ENCODE peak calls at places on chromosomes 12 and 14, in eight cellular contexts. J is MCF 10A, Z is endothelial cell, H is esophagus squamous epithelium, B is GM12865, A is bronchial epithelial cell, P is GM10248, S is fibroblast of mammary gland. Q is an unnamed sample.

GRCh38 chr12:116916122-116916521 is 5.4 kb downstream of the FBXW8 start:
- DNase-seq in S (peak; percentile 46), A (peak; percentile 92), P (no peak), J (peak; percentile 21), B (no peak), Z (no peak), H (no peak), Q (no peak)

GRCh38 chr14:34347683-34348082 is 114.4 kb downstream of the SPTSSA start:
- DNase-seq in J (no peak), H (no peak), B (peak; percentile 42), A (no peak), S (no peak), Z (no peak), P (peak; percentile 23), Q (peak; percentile 14)

GRCh38 chr12:69151254-69151751 is 88.1 kb upstream of the CPSF6 start:
- DNase-seq in S (peak; percentile 79), P (no peak), J (no peak), H (no peak), A (no peak), B (no peak), Z (no peak), Q (no peak)

GRCh38 chr12:121657305-121658008 is 12.0 kb downstream of the MORN3 start:
- DNase-seq in H (no peak), A (no peak), S (no peak), Z (no peak), P (no peak), B (no peak), J (no peak), Q (peak; percentile 36)

GRCh38 chr14:104968153-104968527 is 10.0 kb downstream of the AHNAK2 start:
- DNase-seq in B (no peak), P (no peak), Z (peak; percentile 58), A (peak; percentile 53), J (peak; percentile 79), H (no peak), S (peak; percentile 37), Q (no peak)

GRCh38 chr12:67943295-67943892 is 45.9 kb upstream of the IFNG-AS1 start:
- DNase-seq in P (peak; percentile 41), H (no peak), Z (peak; percentile 69), S (peak; percentile 78), B (peak; percentile 74), J (peak; percentile 78), A (peak; percentile 67), Q (peak; percentile 86)

GRCh38 chr12:82756303-82756702 is 69.6 kb downstream of the TMTC2 start:
- DNase-seq in A (no peak), P (no peak), B (no peak), J (no peak), Z (no peak), H (no peak), S (no peak), Q (no peak)

GRCh38 chr14:30547388-30548048 is 11.4 kb upstream of the G2E3 start:
- DNase-seq in Z (no peak), A (no peak), H (no peak), S (no peak), B (no peak), J (no peak), P (no peak), Q (no peak)

GRCh38 chr14:92565040-92565717 is 51.6 kb downstream of the RIN3 start:
- DNase-seq in S (no peak), A (peak; percentile 65), B (no peak), J (no peak), Z (no peak), P (no peak), H (no peak), Q (no peak)

GRCh38 chr12:105561981-105562726 is 231.7 kb downstream of the C12orf75 start:
- DNase-seq in Z (no peak), P (no peak), B (no peak), J (peak; percentile 78), S (peak; percentile 88), A (peak; percentile 86), H (no peak), Q (no peak)

GRCh38 chr12:56079729-56080555 is at the start of gene ERBB3:
- DNase-seq in A (peak; percentile 81), S (peak; percentile 78), Z (peak; percentile 28), H (no peak), J (peak; percentile 89), B (peak; percentile 18), P (peak; percentile 67), Q (peak; percentile 76)

GRCh38 chr12:23001487-23001886 is 376.5 kb downstream of the ETNK1 start:
- DNase-seq in J (no peak), Z (no peak), S (no peak), B (no peak), A (no peak), P (no peak), H (no peak), Q (no peak)

GRCh38 chr14:34496007-34496678 is 34.1 kb upstream of the SPTSSA start:
- DNase-seq in J (peak; percentile 35), H (no peak), A (no peak), P (no peak), B (no peak), S (no peak), Z (no peak), Q (no peak)

GRCh38 chr12:67085699-67086098 is 183.5 kb upstream of the CAND1 start:
- DNase-seq in Z (no peak), J (no peak), A (no peak), P (no peak), B (no peak), H (no peak), S (no peak), Q (no peak)

GRCh38 chr12:31991146-31991545 is 31.9 kb downstream of the RESF1 start:
- DNase-seq in J (no peak), P (no peak), B (no peak), H (no peak), S (no peak), A (no peak), Z (no peak), Q (no peak)

GRCh38 chr14:68694516-68695235 is 98.2 kb downstream of the ZFP36L1 start:
- DNase-seq in A (no peak), H (no peak), B (no peak), S (peak; percentile 89), P (no peak), Z (no peak), J (peak; percentile 82), Q (no peak)

GRCh38 chr14:69481815-69482568 is 2.5 kb upstream of the PLEKHD1 start:
- DNase-seq in A (no peak), B (peak; percentile 82), J (no peak), H (no peak), Z (no peak), S (no peak), P (peak; percentile 76), Q (no peak)

GRCh38 chr14:75306917-75307699 is 28.5 kb downstream of the FOS start:
- DNase-seq in S (peak; percentile 24), P (peak; percentile 63), B (peak; percentile 81), J (peak; percentile 57), A (peak; percentile 24), Z (no peak), H (no peak), Q (peak; percentile 61)

GRCh38 chr14:39558525-39558924 is 126.3 kb upstream of the FBXO33 start:
- DNase-seq in S (peak; percentile 4), B (no peak), P (no peak), H (no peak), Z (no peak), J (no peak), A (no peak), Q (no peak)

GRCh38 chr14:39555749-39556148 is 123.5 kb upstream of the FBXO33 start:
- DNase-seq in J (no peak), H (no peak), A (no peak), S (no peak), P (no peak), Z (no peak), B (no peak), Q (no peak)
- TF ChIP-seq CTCF in J (no peak), H (no peak), A (no peak), S (no peak), P (no peak), Z (no peak), B (no peak), Q (no peak)

GRCh38 chr12:114480309-114481199 is 74.6 kb upstream of the TBX5 start:
- DNase-seq in H (no peak), S (peak; percentile 45), J (peak; percentile 54), Z (no peak), A (no peak), B (no peak), P (no peak), Q (no peak)

GRCh38 chr12:114479831-114480230 is 73.9 kb upstream of the TBX5 start:
- DNase-seq in Z (no peak), A (peak; percentile 2), P (no peak), H (no peak), J (no peak), S (no peak), B (no peak), Q (no peak)

GRCh38 chr12:114478891-114479290 is 72.9 kb upstream of the TBX5 start:
- DNase-seq in S (no peak), Z (no peak), A (no peak), H (no peak), J (no peak), B (no peak), P (no peak), Q (no peak)

GRCh38 chr12:114473717-114474116 is 67.8 kb upstream of the TBX5 start:
- DNase-seq in A (no peak), B (no peak), P (no peak), H (no peak), Z (no peak), J (no peak), S (no peak), Q (no peak)

DNA sequence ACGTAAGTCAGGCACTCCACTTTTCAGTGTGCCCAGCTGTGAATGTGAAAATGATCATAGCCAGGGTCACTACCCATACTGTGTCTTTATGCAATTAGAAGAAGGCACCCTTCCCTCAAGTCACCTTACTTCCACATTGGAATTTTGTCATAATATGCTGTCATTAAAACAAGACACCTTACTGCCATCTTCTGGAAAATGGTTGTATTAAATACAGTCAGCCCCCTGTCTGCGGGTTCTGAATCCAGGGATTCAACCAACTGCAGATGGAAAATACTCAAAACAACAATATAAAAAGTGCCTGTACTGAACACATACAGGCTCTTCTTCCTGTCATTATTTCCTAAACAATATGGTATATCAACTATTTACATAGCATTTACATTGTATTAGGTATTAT is 70.2 kb upstream of the TBX5 start:
- DNase-seq in J (peak; percentile 36), A (peak; percentile 12), H (no peak), B (no peak), Z (no peak), S (peak; percentile 62), P (no peak), Q (no peak)
- TF ChIP-seq CTCF in J (peak; percentile 46), A (no peak), H (no peak), B (no peak), Z (peak; percentile 21), S (peak; percentile 68), P (no peak), Q (no peak)

DNA sequence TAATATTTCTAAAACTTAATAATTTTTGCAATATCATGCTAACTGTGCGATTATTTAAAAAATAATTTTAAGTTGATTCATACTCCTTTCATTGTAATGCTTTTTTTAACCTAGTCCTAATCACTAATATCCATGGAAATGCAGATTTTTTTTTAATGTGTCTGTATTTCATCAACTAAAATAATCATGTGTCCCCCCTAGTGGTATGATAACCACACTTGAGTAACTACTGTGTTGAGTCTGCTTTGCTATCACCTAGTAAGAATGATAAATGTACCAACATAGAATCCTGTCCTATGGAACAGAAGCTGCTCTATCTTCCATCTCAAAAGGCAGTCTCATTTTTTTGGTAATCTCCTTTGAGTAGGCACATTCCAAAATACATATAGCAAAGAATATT is 19.1 kb upstream of the SYNE2 start:
- DNase-seq in S (no peak), A (no peak), B (no peak), Z (no peak), P (no peak), J (no peak), H (no peak), Q (no peak)
- TF ChIP-seq CTCF in S (no peak), A (no peak), B (no peak), Z (no peak), P (no peak), J (no peak), H (no peak), Q (no peak)

GRCh38 chr12:20220339-20220738 is 148.0 kb upstream of the PDE3A start:
- DNase-seq in B (peak; percentile 50), P (no peak), Z (no peak), A (peak; percentile 65), J (peak; percentile 61), H (no peak), S (peak; percentile 73), Q (no peak)
- TF ChIP-seq CTCF in B (peak; percentile 15), P (peak; percentile 11), Z (no peak), A (peak; percentile 36), J (peak; percentile 25), H (no peak), S (peak; percentile 34), Q (no peak)